ENCODE peak calls at places on chromosomes 12 and 14, in four cellular contexts. One of them, this sample, is unnamed. For H3K36me3, the result is how much of the 10 kb centered on the place peaks cover.

GRCh38 chr12:121762269-121762668 is 31.2 kb downstream of the RHOF start:
- DNase-seq in effector memory CD4-positive, alpha-beta T cell: no peak
- DNase-seq in uterus: no peak
- DNase-seq in lower lobe of right lung: no peak
- DNase-seq in this sample: no peak

GRCh38 chr14:93028724-93029076 is 87.0 kb downstream of the ITPK1 start:
- DNase-seq in effector memory CD4-positive, alpha-beta T cell: no peak
- DNase-seq in lower lobe of right lung: no peak
- DNase-seq in uterus: no peak
- DNase-seq in this sample: no peak

GRCh38 chr12:72273851-72274284 is 1.7 kb downstream of the TRHDE start:
- DNase-seq in effector memory CD4-positive, alpha-beta T cell: no peak
- DNase-seq in uterus: peak
- DNase-seq in lower lobe of right lung: no peak
- DNase-seq in this sample: no peak

GRCh38 chr14:34199585-34199984 is 248.7 kb upstream of the EGLN3 start:
- DNase-seq in uterus: no peak
- DNase-seq in effector memory CD4-positive, alpha-beta T cell: no peak
- DNase-seq in lower lobe of right lung: no peak
- DNase-seq in this sample: no peak

GRCh38 chr14:75905505-75905904 is 76.3 kb downstream of the TGFB3 start:
- DNase-seq in effector memory CD4-positive, alpha-beta T cell: no peak
- DNase-seq in uterus: peak
- DNase-seq in lower lobe of right lung: peak
- DNase-seq in this sample: no peak

GRCh38 chr12:110073049-110073831 is 24.9 kb upstream of the C12orf76 start:
- DNase-seq in effector memory CD4-positive, alpha-beta T cell: no peak
- DNase-seq in uterus: no peak
- DNase-seq in lower lobe of right lung: peak
- DNase-seq in this sample: peak

GRCh38 chr12:57618966-57619433 is 7.8 kb downstream of the ARHGEF25 start:
- DNase-seq in lower lobe of right lung: no peak
- DNase-seq in uterus: no peak
- DNase-seq in effector memory CD4-positive, alpha-beta T cell: no peak
- DNase-seq in this sample: no peak

GRCh38 chr14:80077262-80077661 is 134.0 kb downstream of the DIO2 start:
- DNase-seq in lower lobe of right lung: no peak
- DNase-seq in uterus: no peak
- DNase-seq in effector memory CD4-positive, alpha-beta T cell: no peak
- DNase-seq in this sample: no peak

GRCh38 chr14:73465833-73466532 is 7.6 kb upstream of the NUMB start:
- DNase-seq in lower lobe of right lung: no peak
- DNase-seq in effector memory CD4-positive, alpha-beta T cell: no peak
- DNase-seq in uterus: no peak
- DNase-seq in this sample: no peak

GRCh38 chr12:3882896-3883564 is 9.8 kb upstream of the PARP11 start:
- DNase-seq in uterus: no peak
- DNase-seq in effector memory CD4-positive, alpha-beta T cell: no peak
- DNase-seq in lower lobe of right lung: no peak
- DNase-seq in this sample: no peak

GRCh38 chr12:124518051-124518932 is 49.1 kb downstream of the NCOR2 start:
- DNase-seq in lower lobe of right lung: peak
- DNase-seq in effector memory CD4-positive, alpha-beta T cell: no peak
- DNase-seq in uterus: peak
- DNase-seq in this sample: no peak

GRCh38 chr12:52235822-52236291 is 2.8 kb downstream of the KRT7 start:
- DNase-seq in uterus: no peak
- DNase-seq in lower lobe of right lung: peak
- DNase-seq in effector memory CD4-positive, alpha-beta T cell: no peak
- DNase-seq in this sample: no peak

GRCh38 chr14:54642950-54643695 is 76.2 kb downstream of the SAMD4A start:
- DNase-seq in uterus: no peak
- DNase-seq in lower lobe of right lung: no peak
- DNase-seq in effector memory CD4-positive, alpha-beta T cell: no peak
- DNase-seq in this sample: peak

GRCh38 chr12:125386652-125387051 is 321.4 kb downstream of the AACS start:
- DNase-seq in effector memory CD4-positive, alpha-beta T cell: no peak
- DNase-seq in lower lobe of right lung: no peak
- DNase-seq in uterus: no peak
- DNase-seq in this sample: no peak

GRCh38 chr14:53744846-53745245 is 211.8 kb downstream of the BMP4 start:
- DNase-seq in effector memory CD4-positive, alpha-beta T cell: no peak
- DNase-seq in lower lobe of right lung: no peak
- DNase-seq in uterus: no peak
- DNase-seq in this sample: no peak

GRCh38 chr14:68401320-68401719 is 391.5 kb downstream of the ZFP36L1 start:
- DNase-seq in lower lobe of right lung: no peak
- DNase-seq in uterus: no peak
- DNase-seq in effector memory CD4-positive, alpha-beta T cell: no peak
- DNase-seq in this sample: no peak

GRCh38 chr12:3680919-3681594 is 71.9 kb downstream of the CRACR2A start:
- DNase-seq in uterus: peak
- DNase-seq in lower lobe of right lung: no peak
- DNase-seq in effector memory CD4-positive, alpha-beta T cell: no peak
- DNase-seq in this sample: no peak

GRCh38 chr12:8629486-8630033 is 16.9 kb upstream of the AICDA start:
- DNase-seq in effector memory CD4-positive, alpha-beta T cell: no peak
- DNase-seq in lower lobe of right lung: no peak
- DNase-seq in uterus: no peak
- DNase-seq in this sample: no peak

GRCh38 chr14:103058209-103059055 is 1.1 kb upstream of the CDC42BPB start:
- DNase-seq in effector memory CD4-positive, alpha-beta T cell: no peak
- DNase-seq in lower lobe of right lung: no peak
- DNase-seq in uterus: no peak
- DNase-seq in this sample: no peak

GRCh38 chr14:39218171-39218769 is 15.4 kb upstream of the MIA2 start:
- DNase-seq in lower lobe of right lung: no peak
- DNase-seq in uterus: no peak
- DNase-seq in effector memory CD4-positive, alpha-beta T cell: no peak
- DNase-seq in this sample: no peak

GRCh38 chr14:92930737-92931602 is 8.0 kb downstream of the CHGA start:
- DNase-seq in effector memory CD4-positive, alpha-beta T cell: no peak
- DNase-seq in lower lobe of right lung: no peak
- DNase-seq in uterus: no peak
- DNase-seq in this sample: no peak

GRCh38 chr14:75604979-75605825 is 26.8 kb downstream of the FLVCR2 start:
- DNase-seq in effector memory CD4-positive, alpha-beta T cell: no peak
- DNase-seq in uterus: no peak
- DNase-seq in lower lobe of right lung: no peak
- DNase-seq in this sample: no peak

GRCh38 chr14:76761198-76761848 is at the start of gene VASH1:
- DNase-seq in effector memory CD4-positive, alpha-beta T cell: peak
- DNase-seq in uterus: peak
- DNase-seq in lower lobe of right lung: peak
- DNase-seq in this sample: peak

GRCh38 chr14:40838601-40839000 is 768.1 kb upstream of the LRFN5 start:
- DNase-seq in lower lobe of right lung: no peak
- DNase-seq in effector memory CD4-positive, alpha-beta T cell: no peak
- DNase-seq in uterus: no peak
- DNase-seq in this sample: no peak

GRCh38 chr12:108312885-108313203 is 26.3 kb downstream of the CMKLR1 start:
- DNase-seq in lower lobe of right lung: peak
- DNase-seq in uterus: no peak
- DNase-seq in effector memory CD4-positive, alpha-beta T cell: no peak
- DNase-seq in this sample: no peak

GRCh38 chr12:88305491-88305890 is 163.4 kb downstream of the TMTC3 start:
- DNase-seq in uterus: no peak
- DNase-seq in lower lobe of right lung: no peak
- DNase-seq in effector memory CD4-positive, alpha-beta T cell: no peak
- DNase-seq in this sample: no peak

GRCh38 chr12:49795654-49796105 is 32.5 kb downstream of the NCKAP5L start:
- DNase-seq in lower lobe of right lung: no peak
- DNase-seq in effector memory CD4-positive, alpha-beta T cell: no peak
- DNase-seq in uterus: no peak
- DNase-seq in this sample: no peak

GRCh38 chr12:124904306-124905098 is 9.9 kb downstream of the UBC start:
- DNase-seq in uterus: peak
- DNase-seq in effector memory CD4-positive, alpha-beta T cell: no peak
- DNase-seq in lower lobe of right lung: peak
- DNase-seq in this sample: no peak

GRCh38 chr12:100564090-100564489 is 9.4 kb upstream of the GAS2L3 start:
- DNase-seq in lower lobe of right lung: no peak
- DNase-seq in effector memory CD4-positive, alpha-beta T cell: no peak
- DNase-seq in uterus: no peak
- DNase-seq in this sample: no peak

GRCh38 chr14:55446833-55447232 is 6.4 kb upstream of the TBPL2 start:
- DNase-seq in uterus: no peak
- DNase-seq in effector memory CD4-positive, alpha-beta T cell: no peak
- DNase-seq in lower lobe of right lung: no peak
- DNase-seq in this sample: no peak

GRCh38 chr12:121190523-121191031 is 19.4 kb upstream of the P2RX4 start:
- DNase-seq in lower lobe of right lung: no peak
- DNase-seq in effector memory CD4-positive, alpha-beta T cell: no peak
- DNase-seq in uterus: no peak
- DNase-seq in this sample: no peak

GRCh38 chr14:77353469-77354141 is 23.3 kb downstream of the TMED8 start:
- DNase-seq in effector memory CD4-positive, alpha-beta T cell: no peak
- DNase-seq in lower lobe of right lung: no peak
- DNase-seq in uterus: no peak
- DNase-seq in this sample: no peak

GRCh38 chr12:106985479-106985878 is 1.5 kb downstream of the MTERF2 start:
- DNase-seq in lower lobe of right lung: no peak
- DNase-seq in effector memory CD4-positive, alpha-beta T cell: no peak
- DNase-seq in uterus: no peak
- DNase-seq in this sample: no peak

GRCh38 chr12:106984588-106985137 is 2.3 kb downstream of the MTERF2 start:
- DNase-seq in uterus: no peak
- DNase-seq in lower lobe of right lung: no peak
- DNase-seq in effector memory CD4-positive, alpha-beta T cell: no peak
- DNase-seq in this sample: no peak

GRCh38 chr12:106987846-106988245 is 900 bp upstream of the MTERF2 start:
- DNase-seq in uterus: no peak
- DNase-seq in effector memory CD4-positive, alpha-beta T cell: no peak
- DNase-seq in lower lobe of right lung: no peak
- DNase-seq in this sample: no peak

GRCh38 chr12:106986625-106987389 is at the start of gene MTERF2:
- DNase-seq in effector memory CD4-positive, alpha-beta T cell: peak
- DNase-seq in lower lobe of right lung: peak
- DNase-seq in uterus: peak
- DNase-seq in this sample: peak

GRCh38 chr12:106986135-106986534 is 811 bp downstream of the MTERF2 start:
- DNase-seq in lower lobe of right lung: no peak
- DNase-seq in effector memory CD4-positive, alpha-beta T cell: no peak
- DNase-seq in uterus: no peak
- DNase-seq in this sample: no peak
- H3K4me3 ChIP-seq in lower lobe of right lung: peak
- H3K4me3 ChIP-seq in effector memory CD4-positive, alpha-beta T cell: peak
- H3K4me3 ChIP-seq in uterus: peak
- H3K4me3 ChIP-seq in this sample: peak

GRCh38 chr14:69651653-69652052 is 40.3 kb downstream of the SUSD6 start:
- DNase-seq in effector memory CD4-positive, alpha-beta T cell: no peak
- DNase-seq in uterus: no peak
- DNase-seq in lower lobe of right lung: no peak
- DNase-seq in this sample: no peak

GRCh38 chr14:69644814-69645213 is 33.4 kb downstream of the SUSD6 start:
- DNase-seq in effector memory CD4-positive, alpha-beta T cell: no peak
- DNase-seq in uterus: no peak
- DNase-seq in lower lobe of right lung: no peak
- DNase-seq in this sample: no peak

GRCh38 chr14:69650948-69651369 is 39.6 kb downstream of the SUSD6 start:
- DNase-seq in lower lobe of right lung: no peak
- DNase-seq in uterus: no peak
- DNase-seq in effector memory CD4-positive, alpha-beta T cell: no peak
- DNase-seq in this sample: no peak

GRCh38 chr14:69647216-69647615 is 35.8 kb downstream of the SUSD6 start:
- DNase-seq in effector memory CD4-positive, alpha-beta T cell: no peak
- DNase-seq in uterus: no peak
- DNase-seq in lower lobe of right lung: no peak
- DNase-seq in this sample: no peak

GRCh38 chr14:69648480-69649414 is 37.4 kb downstream of the SUSD6 start:
- DNase-seq in effector memory CD4-positive, alpha-beta T cell: no peak
- DNase-seq in uterus: no peak
- DNase-seq in lower lobe of right lung: no peak
- DNase-seq in this sample: no peak
- H3K27ac ChIP-seq in effector memory CD4-positive, alpha-beta T cell: no peak
- H3K27ac ChIP-seq in uterus: peak
- H3K27ac ChIP-seq in lower lobe of right lung: peak
- H3K27ac ChIP-seq in this sample: no peak

GRCh38 chr12:92550234-92550633 is 152.6 kb upstream of the PLEKHG7 start:
- DNase-seq in lower lobe of right lung: no peak
- DNase-seq in uterus: no peak
- DNase-seq in effector memory CD4-positive, alpha-beta T cell: no peak
- DNase-seq in this sample: no peak

GRCh38 chr12:92552412-92553108 is 150.2 kb upstream of the PLEKHG7 start:
- DNase-seq in uterus: no peak
- DNase-seq in lower lobe of right lung: no peak
- DNase-seq in effector memory CD4-positive, alpha-beta T cell: no peak
- DNase-seq in this sample: no peak

GRCh38 chr12:92551210-92551609 is 151.6 kb upstream of the PLEKHG7 start:
- DNase-seq in uterus: no peak
- DNase-seq in lower lobe of right lung: no peak
- DNase-seq in effector memory CD4-positive, alpha-beta T cell: no peak
- DNase-seq in this sample: no peak

GRCh38 chr12:92551853-92552397 is 150.9 kb upstream of the PLEKHG7 start:
- DNase-seq in effector memory CD4-positive, alpha-beta T cell: no peak
- DNase-seq in uterus: no peak
- DNase-seq in lower lobe of right lung: no peak
- DNase-seq in this sample: no peak

GRCh38 chr12:92550661-92551060 is 152.1 kb upstream of the PLEKHG7 start:
- DNase-seq in lower lobe of right lung: no peak
- DNase-seq in effector memory CD4-positive, alpha-beta T cell: no peak
- DNase-seq in uterus: no peak
- DNase-seq in this sample: no peak
- H3K36me3 ChIP-seq in lower lobe of right lung: under half
- H3K36me3 ChIP-seq in effector memory CD4-positive, alpha-beta T cell: under half
- H3K36me3 ChIP-seq in uterus: under half
- H3K36me3 ChIP-seq in this sample: under half

DNA sequence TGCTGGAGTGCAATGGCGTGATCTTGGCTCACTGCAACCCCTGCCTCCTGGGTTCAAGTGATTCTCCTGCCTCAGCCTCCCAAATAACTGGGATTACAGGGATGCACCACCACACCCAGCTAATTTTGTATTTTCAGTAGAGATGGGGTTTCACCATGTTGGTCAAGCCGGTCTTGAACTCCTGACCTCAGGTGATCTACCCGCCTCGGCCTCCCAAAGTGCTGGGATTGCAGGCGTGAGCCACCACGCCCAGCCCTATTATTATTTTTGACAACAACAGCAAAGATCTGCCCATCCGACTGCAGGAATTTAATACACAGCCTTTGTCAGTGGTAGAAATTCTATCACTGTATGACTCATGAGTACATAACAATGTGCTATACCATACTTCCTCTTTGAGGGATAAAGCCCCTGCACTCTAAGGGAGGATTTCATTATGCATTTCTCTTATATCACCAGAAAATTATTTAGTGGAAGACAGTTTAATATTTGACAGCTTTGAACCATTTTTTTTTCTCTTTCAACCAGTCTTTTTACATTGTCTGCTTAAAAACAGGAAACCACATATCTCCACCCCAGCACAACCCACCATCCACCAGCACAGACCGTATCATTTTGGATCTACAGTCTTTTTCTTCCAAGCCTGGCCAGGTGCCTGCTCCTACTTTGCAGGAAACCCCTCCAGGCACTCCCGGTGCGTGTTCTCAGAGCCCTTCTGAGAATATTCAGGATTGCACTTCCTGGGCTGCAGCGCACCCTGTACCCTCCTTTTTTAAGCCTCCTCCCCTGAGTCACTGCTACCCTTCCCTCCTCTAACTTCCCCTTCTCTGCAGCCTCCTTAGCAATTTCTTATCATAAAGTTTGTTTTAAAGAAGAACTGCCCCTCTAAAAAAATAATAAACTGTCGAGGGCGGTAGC is 594 bp downstream of the ARHGDIB start:
- DNase-seq in lower lobe of right lung: no peak
- DNase-seq in effector memory CD4-positive, alpha-beta T cell: peak
- DNase-seq in uterus: no peak
- DNase-seq in this sample: no peak
- H3K4me3 ChIP-seq in lower lobe of right lung: peak
- H3K4me3 ChIP-seq in effector memory CD4-positive, alpha-beta T cell: peak
- H3K4me3 ChIP-seq in uterus: peak
- H3K4me3 ChIP-seq in this sample: peak